ENCODE peak calls at places on chromosomes 11 and 22, in seven cellular contexts. X is lower lobe of right lung, A is iris pigment epithelial cell, D is GM23248, E is AG10803, K is osteocyte, N is astrocyte of the hippocampus. J is an unnamed sample.

GRCh38 chr11:63553759-63554158 is 9.4 kb downstream of the PLAAT2 start:
- DNase-seq in X (no peak), A (no peak), D (no peak), E (no peak), K (no peak), N (no peak), J (peak; percentile 9)

GRCh38 chr22:38612217-38613006 is 42.4 kb upstream of the DMC1 start:
- DNase-seq in X (no peak), A (no peak), D (no peak), E (no peak), K (no peak), N (no peak), J (no peak)

GRCh38 chr22:36548606-36549005 is 19.6 kb upstream of the EIF3D start:
- DNase-seq in X (no peak), A (no peak), D (no peak), E (no peak), K (no peak), N (no peak), J (no peak)

GRCh38 chr11:34185926-34186841 is 80.8 kb downstream of the NAT10 start:
- DNase-seq in X (no peak), A (no peak), D (no peak), E (no peak), K (no peak), N (peak; percentile 67), J (no peak)

GRCh38 chr11:14908214-14908880 is 16.3 kb upstream of the CYP2R1 start:
- DNase-seq in X (no peak), A (peak; percentile 55), D (peak; percentile 60), E (peak; percentile 66), K (no peak), N (peak; percentile 66), J (peak; percentile 37)

GRCh38 chr11:48066881-48067800 is 86.8 kb downstream of the PTPRJ start:
- DNase-seq in X (no peak), A (no peak), D (peak; percentile 37), E (no peak), K (no peak), N (peak; percentile 87), J (no peak)

GRCh38 chr22:38260760-38261477 is 11.9 kb downstream of the TMEM184B start:
- DNase-seq in X (no peak), A (no peak), D (peak; percentile 76), E (no peak), K (no peak), N (peak; percentile 68), J (peak; percentile 43)

GRCh38 chr22:39970742-39971141 is 10.5 kb downstream of the TMA7B start:
- DNase-seq in X (no peak), A (no peak), D (no peak), E (no peak), K (no peak), N (no peak), J (no peak)

GRCh38 chr11:27718346-27718852 is 18.1 kb upstream of the BDNF start:
- DNase-seq in X (no peak), A (peak; percentile 96), D (peak; percentile 92), E (peak; percentile 99), K (peak; percentile 89), N (peak; percentile 91), J (peak; percentile 87)

GRCh38 chr11:128341767-128342318 is 245.5 kb downstream of the ETS1 start:
- DNase-seq in X (no peak), A (no peak), D (no peak), E (no peak), K (no peak), N (no peak), J (no peak)

J was measured in AG20443.